ENCODE peak calls at places on chromosome 20, in five cellular contexts. Y, B, M, Q and A are unnamed samples.

GRCh38 chr20:47358672-47359532 is 2.4 kb upstream of the ZMYND8 start:
- DNase-seq in Y (no peak), B (peak; percentile 91), M (peak; percentile 93), Q (peak; percentile 64), A (peak; percentile 69)

GRCh38 chr20:23086056-23086551 is at the start of gene CD93:
- DNase-seq in Y (no peak), B (no peak), M (no peak), Q (no peak), A (no peak)

GRCh38 chr20:32823078-32823477 is 3.3 kb downstream of the MAPRE1 start:
- DNase-seq in Y (no peak), B (no peak), M (peak; percentile 82), Q (no peak), A (peak; percentile 13)

GRCh38 chr20:57387463-57387862 is 3.7 kb upstream of the RBM38 start:
- DNase-seq in Y (no peak), B (peak; percentile 42), M (no peak), Q (no peak), A (no peak)

GRCh38 chr20:31508517-31509244 is 5.6 kb upstream of the HM13 start:
- DNase-seq in Y (no peak), B (no peak), M (no peak), Q (no peak), A (peak; percentile 15)

GRCh38 chr20:63501818-63502670 is 3.2 kb upstream of the EEF1A2 start:
- DNase-seq in Y (no peak), B (no peak), M (no peak), Q (no peak), A (no peak)

GRCh38 chr20:57397693-57398108 is 6.5 kb downstream of the RBM38 start:
- DNase-seq in Y (peak; percentile 55), B (peak; percentile 88), M (no peak), Q (no peak), A (no peak)

GRCh38 chr20:39861381-39861780 is 827.7 kb downstream of the MAFB start:
- DNase-seq in Y (no peak), B (no peak), M (no peak), Q (no peak), A (no peak)

GRCh38 chr20:62627901-62628612 is 14.2 kb upstream of the SLCO4A1 start:
- DNase-seq in Y (no peak), B (peak; percentile 80), M (peak; percentile 55), Q (no peak), A (no peak)

GRCh38 chr20:14955396-14955795 is 618.0 kb upstream of the FLRT3 start:
- DNase-seq in Y (no peak), B (no peak), M (no peak), Q (no peak), A (no peak)

GRCh38 chr20:61688411-61688810 is 377.3 kb downstream of the TAF4 start:
- DNase-seq in Y (no peak), B (no peak), M (no peak), Q (no peak), A (no peak)

GRCh38 chr20:31863296-31864085 is 6.8 kb downstream of the DUSP15 start:
- DNase-seq in Y (no peak), B (peak; percentile 38), M (no peak), Q (no peak), A (no peak)

GRCh38 chr20:46652699-46653098 is 1.4 kb upstream of the SLC13A3 start:
- DNase-seq in Y (no peak), B (no peak), M (peak; percentile 33), Q (no peak), A (peak; percentile 5)

GRCh38 chr20:23223908-23224307 is 126.7 kb upstream of the NXT1 start:
- DNase-seq in Y (no peak), B (no peak), M (no peak), Q (no peak), A (no peak)

GRCh38 chr20:59835057-59835447 is 98.4 kb downstream of the SYCP2 start:
- DNase-seq in Y (no peak), B (no peak), M (no peak), Q (no peak), A (no peak)

GRCh38 chr20:3687655-3688054 is 5.8 kb upstream of the ADAM33 start:
- DNase-seq in Y (no peak), B (no peak), M (peak; percentile 72), Q (no peak), A (no peak)

GRCh38 chr20:51014797-51015722 is 7.8 kb downstream of the KCNG1 start:
- DNase-seq in Y (no peak), B (peak; percentile 72), M (peak; percentile 71), Q (no peak), A (no peak)

GRCh38 chr20:62860924-62861691 is 514 bp downstream of the TCFL5 start:
- DNase-seq in Y (peak; percentile 28), B (no peak), M (no peak), Q (no peak), A (no peak)

GRCh38 chr20:11207749-11208502 is 534.1 kb upstream of the JAG1 start:
- DNase-seq in Y (no peak), B (peak; percentile 89), M (no peak), Q (no peak), A (peak; percentile 99)

GRCh38 chr20:36542516-36543186 is 1.3 kb downstream of the MYL9 start:
- DNase-seq in Y (no peak), B (no peak), M (no peak), Q (no peak), A (no peak)

GRCh38 chr20:47817573-47817972 is 32.3 kb upstream of the SULF2 start:
- DNase-seq in Y (no peak), B (no peak), M (no peak), Q (no peak), A (peak; percentile 71)

GRCh38 chr20:46509523-46509922 is 3.8 kb downstream of the ZNF334 start:
- DNase-seq in Y (no peak), B (no peak), M (no peak), Q (no peak), A (no peak)

DNA sequence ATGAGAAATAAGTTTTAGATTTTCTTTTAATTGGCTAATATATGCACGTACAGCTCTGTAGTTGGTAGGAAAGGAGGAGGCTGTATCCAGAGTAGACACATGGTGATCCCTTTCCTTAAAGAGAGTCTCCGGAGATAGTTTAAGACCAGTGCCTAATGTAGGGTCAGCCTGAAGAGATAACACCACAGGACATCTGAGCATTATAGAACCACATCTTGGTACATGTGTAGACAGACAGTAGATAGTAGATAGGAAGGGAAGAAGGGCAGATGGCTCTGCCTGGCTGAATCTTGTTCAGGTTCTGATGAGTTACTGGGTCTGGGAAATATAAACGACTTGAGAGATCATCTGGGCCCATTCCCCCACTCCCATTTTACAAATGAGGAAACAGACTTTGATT is 18.5 kb downstream of the CHMP4B start:
- DNase-seq in Y (no peak), B (no peak), M (no peak), Q (no peak), A (no peak)
- H3K4me1 ChIP-seq in Y (peaks cover 26% of the 10 kb centered on the region), B (peaks cover 5% of the 10 kb centered on the region), M (peaks cover 5% of the 10 kb centered on the region), Q (peaks cover 9% of the 10 kb centered on the region), A (no peaks in the 10 kb centered on the region)

GRCh38 chr20:9172908-9173307 is 104.0 kb downstream of the PLCB4 start:
- DNase-seq in Y (no peak), B (no peak), M (peak; percentile 23), Q (no peak), A (no peak)
- TF ChIP-seq CTCF in Y (no peak), B (no peak), M (peak; percentile 22), Q (no peak), A (peak; percentile 32)

GRCh38 chr20:44896583-44896982 is 11.1 kb downstream of the YWHAB start:
- DNase-seq in Y (no peak), B (no peak), M (peak; percentile 45), Q (no peak), A (no peak)

GRCh38 chr20:44897133-44897532 is 11.6 kb downstream of the YWHAB start:
- DNase-seq in Y (no peak), B (no peak), M (no peak), Q (no peak), A (no peak)

GRCh38 chr20:44891826-44892225 is 6.3 kb downstream of the YWHAB start:
- DNase-seq in Y (no peak), B (no peak), M (no peak), Q (no peak), A (no peak)

GRCh38 chr20:44900231-44900854 is 9.5 kb upstream of the PABPC1L start:
- DNase-seq in Y (no peak), B (no peak), M (no peak), Q (no peak), A (no peak)

DNA sequence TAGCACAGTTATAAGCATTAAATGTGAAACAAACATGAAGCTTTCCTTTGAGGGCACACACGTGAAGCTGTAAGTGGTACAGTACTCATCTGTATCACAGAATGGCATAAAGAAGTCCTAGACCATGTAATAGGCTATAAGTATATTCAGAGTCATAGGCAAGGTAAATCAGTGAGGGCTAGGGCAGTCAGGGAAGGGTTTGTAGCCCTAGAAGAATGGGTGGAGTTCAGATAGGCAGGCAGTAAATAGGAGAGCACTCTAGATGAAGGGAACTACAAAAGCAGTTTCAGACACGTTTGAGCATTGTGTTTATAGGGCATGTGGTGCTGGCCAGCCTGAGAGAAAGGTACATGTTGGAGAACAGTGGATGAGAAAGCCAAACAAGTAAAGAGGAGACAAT is 9.5 kb downstream of the YWHAB start:
- DNase-seq in Y (no peak), B (no peak), M (no peak), Q (no peak), A (no peak)
- H3K4me1 ChIP-seq in Y (peaks cover 84% of the 10 kb centered on the region), B (peaks cover 31% of the 10 kb centered on the region), M (peaks cover 4% of the 10 kb centered on the region), Q (peaks cover 7% of the 10 kb centered on the region), A (peaks cover 3% of the 10 kb centered on the region)

GRCh38 chr20:1833728-1834726 is 61.2 kb upstream of the SIRPA start:
- DNase-seq in Y (no peak), B (no peak), M (no peak), Q (no peak), A (no peak)

GRCh38 chr20:1832634-1833033 is 62.6 kb upstream of the SIRPA start:
- DNase-seq in Y (no peak), B (no peak), M (no peak), Q (no peak), A (no peak)

GRCh38 chr20:1835126-1835525 is 60.1 kb upstream of the SIRPA start:
- DNase-seq in Y (no peak), B (no peak), M (no peak), Q (no peak), A (no peak)

GRCh38 chr20:1831606-1832005 is 63.6 kb upstream of the SIRPA start:
- DNase-seq in Y (no peak), B (no peak), M (no peak), Q (no peak), A (no peak)

GRCh38 chr20:1833216-1833615 is 62.0 kb upstream of the SIRPA start:
- DNase-seq in Y (no peak), B (no peak), M (no peak), Q (no peak), A (no peak)
- TF ChIP-seq CTCF in Y (no peak), B (no peak), M (no peak), Q (no peak), A (no peak)

GRCh38 chr20:53581444-53582311 is 12.0 kb downstream of the ZNF217 start:
- DNase-seq in Y (peak; percentile 35), B (peak; percentile 79), M (no peak), Q (no peak), A (no peak)
- H3K4me1 ChIP-seq in Y (peaks cover 73% of the 10 kb centered on the region), B (peaks cover 24% of the 10 kb centered on the region), M (peaks cover 27% of the 10 kb centered on the region), Q (peaks cover 61% of the 10 kb centered on the region), A (peaks cover 41% of the 10 kb centered on the region)